ENCODE peak calls at places on chromosomes 7 and 10, in four cellular contexts. A, V, M and G are unnamed samples.

GRCh38 chr7:151824285-151824950 is 52.5 kb downstream of the PRKAG2 start:
- DNase-seq in V (no peak), M (no peak), A (no peak), G (peak)

GRCh38 chr7:128812514-128813168 is 17.6 kb upstream of the FLNC start:
- DNase-seq in M (peak), A (no peak), V (no peak), G (peak)

GRCh38 chr7:121504478-121504877 is 108.4 kb upstream of the FAM3C start:
- DNase-seq in V (no peak), M (no peak), A (peak), G (no peak)

GRCh38 chr10:6815346-6815745 is 235.3 kb upstream of the PRKCQ start:
- DNase-seq in V (no peak), A (no peak), M (no peak), G (no peak)

GRCh38 chr7:158249692-158250091 is 337.9 kb downstream of the PTPRN2 start:
- DNase-seq in M (no peak), V (no peak), A (no peak), G (no peak)

GRCh38 chr10:92517034-92517655 is 56.7 kb downstream of the IDE start:
- DNase-seq in A (peak), M (no peak), V (peak), G (no peak)

GRCh38 chr7:48161407-48162125 is 9.7 kb upstream of the ABCA13 start:
- DNase-seq in A (no peak), V (no peak), M (no peak), G (no peak)

GRCh38 chr7:13742719-13743640 is 246.5 kb downstream of the ETV1 start:
- DNase-seq in M (peak), A (peak), V (peak), G (peak)

GRCh38 chr7:37128644-37129043 is 320.0 kb downstream of the ELMO1 start:
- DNase-seq in A (no peak), M (no peak), V (no peak), G (no peak)

GRCh38 chr10:6322805-6323204 is 120.1 kb downstream of the PFKFB3 start:
- DNase-seq in M (no peak), A (no peak), V (no peak), G (no peak)

GRCh38 chr10:11525503-11525902 is 85.9 kb downstream of the USP6NL start:
- DNase-seq in A (no peak), M (peak), V (no peak), G (peak)

GRCh38 chr7:70752794-70753241 is 379.1 kb upstream of the GALNT17 start:
- DNase-seq in A (no peak), M (no peak), V (no peak), G (no peak)

GRCh38 chr7:43077732-43078391 is 34.6 kb upstream of the HECW1 start:
- DNase-seq in V (no peak), A (peak), M (peak), G (no peak)

GRCh38 chr10:27192284-27192683 is 37.1 kb downstream of the MASTL start:
- DNase-seq in V (peak), M (no peak), A (peak), G (no peak)

GRCh38 chr10:130337696-130338587 is 201.8 kb downstream of the GLRX3 start:
- DNase-seq in M (no peak), A (no peak), V (no peak), G (no peak)

GRCh38 chr7:135716677-135717238 is 11.2 kb downstream of the SLC13A4 start:
- DNase-seq in V (peak), A (no peak), M (no peak), G (no peak)

GRCh38 chr7:65966167-65966566 is 15.8 kb downstream of the GUSB start:
- DNase-seq in V (no peak), M (no peak), A (no peak), G (no peak)

GRCh38 chr7:33952824-33953223 is 47.5 kb downstream of the BMPER start:
- DNase-seq in M (no peak), V (no peak), A (no peak), G (no peak)

GRCh38 chr10:77390481-77390891 is 247.1 kb downstream of the KCNMA1 start:
- DNase-seq in A (no peak), M (no peak), V (no peak), G (no peak)

GRCh38 chr10:25849268-25849667 is 84.8 kb upstream of the MYO3A start:
- DNase-seq in V (no peak), A (no peak), M (no peak), G (no peak)

GRCh38 chr7:127393370-127394058 is 1.0 kb upstream of the ZNF800 start:
- DNase-seq in A (no peak), V (peak), M (peak), G (peak)

GRCh38 chr10:71077796-71078453 is 134.4 kb upstream of the UNC5B start:
- DNase-seq in M (peak), A (no peak), V (no peak), G (no peak)

GRCh38 chr7:16471933-16472332 is 6.4 kb upstream of the SOSTDC1 start:
- DNase-seq in A (no peak), V (no peak), M (no peak), G (no peak)

GRCh38 chr10:69103784-69104183 is 15.9 kb downstream of the SRGN start:
- DNase-seq in M (no peak), V (no peak), A (no peak), G (no peak)

GRCh38 chr7:131932271-131932670 is 375.8 kb upstream of the PODXL start:
- DNase-seq in A (no peak), V (no peak), M (no peak), G (no peak)

GRCh38 chr7:28089120-28089714 is 91.4 kb downstream of the JAZF1 start:
- DNase-seq in V (no peak), M (no peak), A (no peak), G (no peak)

GRCh38 chr10:48608279-48608681 is 3.4 kb upstream of the ARHGAP22 start:
- DNase-seq in M (no peak), V (peak), A (peak), G (no peak)

GRCh38 chr7:80974396-80975358 is 55.8 kb upstream of the SEMA3C start:
- DNase-seq in V (no peak), A (no peak), M (no peak), G (no peak)

GRCh38 chr7:122412886-122413285 is 108.3 kb upstream of the FEZF1 start:
- DNase-seq in A (no peak), V (no peak), M (peak), G (no peak)

GRCh38 chr7:104914427-104914826 is 99.6 kb upstream of the KMT2E start:
- DNase-seq in A (no peak), M (no peak), V (no peak), G (no peak)

GRCh38 chr7:3922175-3922635 is 621.2 kb downstream of the SDK1 start:
- DNase-seq in M (no peak), V (peak), A (peak), G (no peak)

GRCh38 chr10:47339759-47340612 is 8.2 kb upstream of the RBP3 start:
- DNase-seq in M (no peak), V (no peak), A (no peak), G (no peak)

GRCh38 chr10:21526952-21527633 is 1.6 kb upstream of the SKIDA1 start:
- DNase-seq in M (peak), A (no peak), V (no peak), G (peak)

GRCh38 chr7:132270517-132270916 is 305.8 kb downstream of the PLXNA4 start:
- DNase-seq in A (no peak), M (no peak), V (no peak), G (no peak)

GRCh38 chr7:90698616-90699015 is 102.5 kb downstream of the CDK14 start:
- DNase-seq in M (no peak), V (no peak), A (no peak), G (no peak)

GRCh38 chr7:5354460-5355279 is 69.0 kb downstream of the TNRC18 start:
- DNase-seq in V (no peak), M (peak), A (no peak), G (peak)

GRCh38 chr10:58412502-58412961 is 27.3 kb downstream of the TFAM start:
- DNase-seq in A (no peak), M (no peak), V (no peak), G (no peak)